ENCODE peak calls at places on chromosome 9, in eight cellular contexts. J is GM20000; R is CD4-positive, alpha-beta T cell; A is astrocyte of the cerebellum; S is AG04449; G is foreskin fibroblast; K is HFFc6; W is ovary. V is an unnamed sample.

GRCh38 chr9:5389109-5389732 is 48.5 kb downstream of the PLGRKT start:
- DNase-seq in J (peak; percentile 19), G (peak; percentile 80), W (no peak), R (no peak), A (peak; percentile 97), S (peak; percentile 63), K (peak; percentile 74), V (peak; percentile 23)

GRCh38 chr9:137384116-137384756 is 38.7 kb downstream of the EXD3 start:
- DNase-seq in A (no peak), G (no peak), K (peak; percentile 12), R (no peak), S (no peak), J (no peak), W (no peak), V (no peak)

GRCh38 chr9:5650356-5651105 is 21.6 kb downstream of the RIC1 start:
- DNase-seq in W (no peak), G (no peak), K (no peak), A (no peak), S (no peak), J (no peak), R (no peak), V (no peak)

GRCh38 chr9:136346157-136346481 is 17.4 kb downstream of the DNLZ start:
- DNase-seq in W (no peak), R (no peak), J (no peak), K (no peak), A (no peak), G (no peak), S (no peak), V (no peak)

GRCh38 chr9:108290839-108291585 is 564.8 kb downstream of the ACTL7B start:
- DNase-seq in G (peak; percentile 85), J (no peak), R (no peak), W (no peak), A (no peak), K (no peak), S (no peak), V (no peak)

GRCh38 chr9:133251773-133252172 is 23.2 kb downstream of the ABO start:
- DNase-seq in J (no peak), G (no peak), K (no peak), S (no peak), A (no peak), W (peak; percentile 22), R (no peak), V (no peak)

GRCh38 chr9:127860260-127860659 is 5.8 kb upstream of the ENG start:
- DNase-seq in R (no peak), S (no peak), G (no peak), W (peak; percentile 70), A (no peak), K (no peak), J (no peak), V (no peak)

GRCh38 chr9:84500218-84500617 is 159.7 kb upstream of the SLC28A3 start:
- DNase-seq in K (no peak), G (no peak), R (no peak), S (no peak), W (no peak), J (no peak), A (no peak), V (peak; percentile 16)

GRCh38 chr9:12958279-12958678 is 183.5 kb downstream of the LURAP1L start:
- DNase-seq in A (no peak), W (no peak), R (no peak), K (no peak), S (no peak), J (no peak), G (no peak), V (no peak)

GRCh38 chr9:75087279-75087823 is 604 bp downstream of the NMRK1 start:
- DNase-seq in A (no peak), K (peak; percentile 56), J (peak; percentile 33), S (no peak), G (peak; percentile 50), W (no peak), R (no peak), V (no peak)

GRCh38 chr9:94861589-94862241 is 135.2 kb downstream of the AOPEP start:
- DNase-seq in S (no peak), A (no peak), J (no peak), W (no peak), G (peak; percentile 57), K (peak; percentile 76), R (no peak), V (no peak)

GRCh38 chr9:115043632-115044031 is 74.3 kb downstream of the TNC start:
- DNase-seq in S (no peak), J (no peak), R (no peak), W (no peak), G (no peak), A (no peak), K (no peak), V (no peak)

GRCh38 chr9:118940477-118940876 is 428.8 kb downstream of the BRINP1 start:
- DNase-seq in J (no peak), S (no peak), K (no peak), G (no peak), R (no peak), W (no peak), A (no peak), V (no peak)

GRCh38 chr9:5486988-5487387 is 23.3 kb upstream of the PDCD1LG2 start:
- DNase-seq in J (no peak), K (no peak), W (no peak), G (no peak), A (no peak), R (no peak), S (no peak), V (no peak)

GRCh38 chr9:137676998-137677397 is 58.2 kb downstream of the EHMT1 start:
- DNase-seq in G (no peak), J (no peak), A (no peak), R (no peak), W (no peak), S (no peak), K (no peak), V (no peak)

GRCh38 chr9:76194896-76195295 is 199.3 kb downstream of the RFK start:
- DNase-seq in W (no peak), G (no peak), K (no peak), A (no peak), J (no peak), R (no peak), S (no peak), V (no peak)

GRCh38 chr9:72041775-72042194 is 18.6 kb downstream of the C9orf57 start:
- DNase-seq in R (no peak), W (peak; percentile 30), A (peak; percentile 49), J (no peak), G (peak; percentile 94), S (no peak), K (peak; percentile 72), V (no peak)

GRCh38 chr9:87431831-87432230 is 65.8 kb upstream of the DAPK1 start:
- DNase-seq in S (no peak), K (no peak), J (no peak), G (no peak), A (no peak), W (no peak), R (no peak), V (no peak)

GRCh38 chr9:94639045-94639995 is at the start of gene FBP1:
- DNase-seq in W (peak; percentile 34), S (no peak), K (no peak), A (no peak), G (no peak), R (peak; percentile 40), J (peak; percentile 58), V (peak; percentile 54)

GRCh38 chr9:136786451-136786850 is 4.7 kb upstream of the TMEM141 start:
- DNase-seq in S (no peak), R (no peak), A (no peak), J (no peak), G (no peak), W (no peak), K (no peak), V (peak; percentile 0)

GRCh38 chr9:125360621-125361020 is 99.0 kb downstream of the GAPVD1 start:
- DNase-seq in R (no peak), G (no peak), J (no peak), S (no peak), A (no peak), K (no peak), W (no peak), V (no peak)
- TF ChIP-seq CTCF in R (no peak), G (no peak), J (no peak), S (no peak), A (no peak), K (no peak), W (no peak), V (no peak)

GRCh38 chr9:16436545-16436944 is 433.9 kb downstream of the BNC2 start:
- DNase-seq in R (no peak), W (no peak), S (no peak), A (no peak), G (no peak), J (no peak), K (no peak), V (no peak)
- TF ChIP-seq CTCF in R (no peak), W (no peak), S (no peak), A (no peak), G (no peak), J (no peak), K (no peak), V (no peak)

GRCh38 chr9:34437006-34437925 is 21.1 kb downstream of the FAM219A start:
- DNase-seq in A (peak; percentile 83), J (peak; percentile 80), R (peak; percentile 34), S (no peak), G (peak; percentile 52), W (no peak), K (peak; percentile 36), V (peak; percentile 81)

GRCh38 chr9:34443533-34443932 is 14.8 kb downstream of the FAM219A start:
- DNase-seq in J (no peak), K (no peak), G (no peak), R (no peak), W (no peak), S (no peak), A (no peak), V (no peak)

GRCh38 chr9:34446468-34446891 is 11.9 kb downstream of the FAM219A start:
- DNase-seq in S (no peak), J (no peak), W (no peak), K (peak; percentile 55), G (no peak), R (no peak), A (no peak), V (no peak)

GRCh38 chr9:34443976-34444375 is 14.4 kb downstream of the FAM219A start:
- DNase-seq in W (no peak), A (no peak), S (no peak), J (no peak), G (no peak), R (no peak), K (no peak), V (no peak)

GRCh38 chr9:34442770-34443169 is 15.6 kb downstream of the FAM219A start:
- DNase-seq in S (no peak), R (no peak), G (no peak), A (no peak), J (no peak), W (no peak), K (no peak), V (no peak)
- TF ChIP-seq CTCF in S (no peak), R (no peak), G (no peak), A (no peak), J (no peak), W (no peak), K (peak; percentile 15), V (no peak)

DNA sequence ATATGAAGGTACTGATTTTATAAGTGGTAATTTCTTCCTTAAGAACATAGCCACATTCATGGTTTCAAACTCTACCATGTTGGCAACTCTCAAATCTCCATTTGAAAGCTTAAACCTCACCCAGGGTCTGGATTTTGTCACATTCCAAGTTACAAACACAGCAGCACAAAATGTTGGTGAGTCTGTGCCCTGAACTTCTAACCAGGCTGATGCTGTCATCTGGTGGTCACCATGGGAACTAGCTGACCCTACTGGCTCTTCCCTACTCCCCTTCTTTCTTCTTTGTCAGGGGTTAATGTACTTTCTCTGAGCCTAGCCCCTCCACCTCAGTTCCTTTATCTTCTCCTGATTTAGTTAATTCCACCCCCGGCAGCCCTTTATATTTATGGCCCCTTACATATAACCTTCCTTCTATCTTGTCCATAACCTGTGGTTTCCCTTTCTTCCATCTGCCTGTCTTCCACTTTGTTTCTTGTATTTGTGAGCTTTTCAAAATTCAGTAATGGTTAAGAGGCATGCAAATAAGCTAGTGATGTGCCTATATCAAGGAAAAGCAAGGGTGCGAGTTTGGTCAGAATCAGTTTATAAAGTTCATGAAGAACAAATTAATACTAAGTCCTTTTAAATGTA is 35.9 kb downstream of the TGFBR1 start:
- DNase-seq in R (peak; percentile 42), W (no peak), S (no peak), A (peak; percentile 55), K (peak; percentile 42), G (peak; percentile 30), J (peak; percentile 52), V (peak; percentile 37)
- TF ChIP-seq CTCF in R (peak; percentile 95), W (peak; percentile 59), S (peak; percentile 84), A (peak; percentile 96), K (peak; percentile 91), G (peak; percentile 81), J (peak; percentile 77), V (peak; percentile 86)

V was measured in GM13977.